ENCODE peak calls at places on chromosomes 5 and 9, in ten cellular contexts. One of them, this sample, is unnamed.

GRCh38 chr5:73213566-73213998 is 40.6 kb downstream of the TMEM174 start:
- DNase-seq in HFF-Myc: peak; percentile 86
- DNase-seq in brain microvascular endothelial cell: peak; percentile 70
- DNase-seq in neural progenitor cell: no peak
- DNase-seq in lower leg skin: no peak
- DNase-seq in uterus: no peak
- DNase-seq in foreskin fibroblast: peak; percentile 82
- DNase-seq in OCI-LY7: no peak
- DNase-seq in BJ: peak; percentile 66
- DNase-seq in fibroblast of the aortic adventitia: peak; percentile 82
- DNase-seq in this sample: no peak

GRCh38 chr5:40240111-40240510 is 439.6 kb upstream of the PTGER4 start:
- DNase-seq in uterus: no peak
- DNase-seq in foreskin fibroblast: peak; percentile 77
- DNase-seq in BJ: no peak
- DNase-seq in brain microvascular endothelial cell: no peak
- DNase-seq in fibroblast of the aortic adventitia: peak; percentile 64
- DNase-seq in OCI-LY7: no peak
- DNase-seq in HFF-Myc: peak; percentile 51
- DNase-seq in neural progenitor cell: no peak
- DNase-seq in lower leg skin: no peak
- DNase-seq in this sample: no peak

GRCh38 chr5:126464959-126465358 is 41.8 kb downstream of the GRAMD2B start:
- DNase-seq in brain microvascular endothelial cell: no peak
- DNase-seq in neural progenitor cell: no peak
- DNase-seq in lower leg skin: no peak
- DNase-seq in OCI-LY7: no peak
- DNase-seq in fibroblast of the aortic adventitia: no peak
- DNase-seq in BJ: no peak
- DNase-seq in foreskin fibroblast: no peak
- DNase-seq in uterus: no peak
- DNase-seq in HFF-Myc: no peak
- DNase-seq in this sample: no peak

GRCh38 chr9:93949694-93950449 is 5.3 kb downstream of the BARX1 start:
- DNase-seq in BJ: no peak
- DNase-seq in uterus: no peak
- DNase-seq in HFF-Myc: no peak
- DNase-seq in fibroblast of the aortic adventitia: no peak
- DNase-seq in foreskin fibroblast: no peak
- DNase-seq in lower leg skin: no peak
- DNase-seq in OCI-LY7: no peak
- DNase-seq in neural progenitor cell: peak; percentile 43
- DNase-seq in brain microvascular endothelial cell: no peak
- DNase-seq in this sample: peak; percentile 27

GRCh38 chr5:97405941-97406340 is 222.9 kb upstream of the RIOK2 start:
- DNase-seq in OCI-LY7: no peak
- DNase-seq in lower leg skin: no peak
- DNase-seq in neural progenitor cell: no peak
- DNase-seq in foreskin fibroblast: no peak
- DNase-seq in uterus: no peak
- DNase-seq in fibroblast of the aortic adventitia: no peak
- DNase-seq in HFF-Myc: no peak
- DNase-seq in BJ: no peak
- DNase-seq in brain microvascular endothelial cell: no peak
- DNase-seq in this sample: no peak

GRCh38 chr9:78365979-78366697 is 69.2 kb downstream of the PSAT1 start:
- DNase-seq in lower leg skin: no peak
- DNase-seq in brain microvascular endothelial cell: no peak
- DNase-seq in BJ: no peak
- DNase-seq in fibroblast of the aortic adventitia: peak; percentile 42
- DNase-seq in uterus: no peak
- DNase-seq in OCI-LY7: peak; percentile 7
- DNase-seq in foreskin fibroblast: peak; percentile 46
- DNase-seq in HFF-Myc: no peak
- DNase-seq in neural progenitor cell: peak; percentile 36
- DNase-seq in this sample: no peak

GRCh38 chr9:97510797-97511761 is 9.6 kb downstream of the TMOD1 start:
- DNase-seq in fibroblast of the aortic adventitia: peak; percentile 65
- DNase-seq in foreskin fibroblast: peak; percentile 40
- DNase-seq in HFF-Myc: peak; percentile 40
- DNase-seq in brain microvascular endothelial cell: peak; percentile 76
- DNase-seq in lower leg skin: no peak
- DNase-seq in OCI-LY7: no peak
- DNase-seq in uterus: no peak
- DNase-seq in neural progenitor cell: no peak
- DNase-seq in BJ: no peak
- DNase-seq in this sample: no peak

GRCh38 chr9:129919836-129920235 is 84.6 kb downstream of the USP20 start:
- DNase-seq in fibroblast of the aortic adventitia: no peak
- DNase-seq in OCI-LY7: no peak
- DNase-seq in uterus: no peak
- DNase-seq in foreskin fibroblast: no peak
- DNase-seq in neural progenitor cell: no peak
- DNase-seq in lower leg skin: no peak
- DNase-seq in HFF-Myc: no peak
- DNase-seq in brain microvascular endothelial cell: no peak
- DNase-seq in BJ: no peak
- DNase-seq in this sample: no peak

GRCh38 chr5:54738118-54738972 is 220.8 kb downstream of the SNX18 start:
- DNase-seq in neural progenitor cell: no peak
- DNase-seq in foreskin fibroblast: peak; percentile 85
- DNase-seq in BJ: no peak
- DNase-seq in lower leg skin: peak; percentile 62
- DNase-seq in OCI-LY7: no peak
- DNase-seq in fibroblast of the aortic adventitia: peak; percentile 47
- DNase-seq in brain microvascular endothelial cell: no peak
- DNase-seq in HFF-Myc: no peak
- DNase-seq in uterus: no peak
- DNase-seq in this sample: no peak

GRCh38 chr5:149062371-149063016 is 368 bp downstream of the SH3TC2 start:
- DNase-seq in HFF-Myc: peak; percentile 82
- DNase-seq in uterus: no peak
- DNase-seq in foreskin fibroblast: peak; percentile 95
- DNase-seq in brain microvascular endothelial cell: peak; percentile 77
- DNase-seq in neural progenitor cell: no peak
- DNase-seq in fibroblast of the aortic adventitia: peak; percentile 82
- DNase-seq in lower leg skin: peak; percentile 38
- DNase-seq in OCI-LY7: no peak
- DNase-seq in BJ: peak; percentile 84
- DNase-seq in this sample: no peak

GRCh38 chr5:87770601-87771121 is 357.9 kb upstream of the CCNH start:
- DNase-seq in lower leg skin: no peak
- DNase-seq in uterus: no peak
- DNase-seq in foreskin fibroblast: no peak
- DNase-seq in OCI-LY7: no peak
- DNase-seq in neural progenitor cell: peak; percentile 51
- DNase-seq in HFF-Myc: no peak
- DNase-seq in brain microvascular endothelial cell: no peak
- DNase-seq in BJ: no peak
- DNase-seq in fibroblast of the aortic adventitia: no peak
- DNase-seq in this sample: no peak

GRCh38 chr5:129820-130219 is 37.9 kb downstream of the PLEKHG4B start:
- DNase-seq in OCI-LY7: no peak
- DNase-seq in brain microvascular endothelial cell: peak; percentile 58
- DNase-seq in HFF-Myc: peak; percentile 63
- DNase-seq in uterus: no peak
- DNase-seq in neural progenitor cell: no peak
- DNase-seq in BJ: peak; percentile 81
- DNase-seq in fibroblast of the aortic adventitia: no peak
- DNase-seq in lower leg skin: no peak
- DNase-seq in foreskin fibroblast: peak; percentile 68
- DNase-seq in this sample: peak; percentile 4

GRCh38 chr5:55638455-55638854 is 73.7 kb downstream of the SLC38A9 start:
- DNase-seq in neural progenitor cell: no peak
- DNase-seq in BJ: no peak
- DNase-seq in HFF-Myc: no peak
- DNase-seq in uterus: no peak
- DNase-seq in fibroblast of the aortic adventitia: no peak
- DNase-seq in lower leg skin: no peak
- DNase-seq in brain microvascular endothelial cell: no peak
- DNase-seq in foreskin fibroblast: no peak
- DNase-seq in OCI-LY7: no peak
- DNase-seq in this sample: no peak

GRCh38 chr9:129568560-129569505 is 52.1 kb downstream of the C9orf50 start:
- DNase-seq in fibroblast of the aortic adventitia: no peak
- DNase-seq in BJ: no peak
- DNase-seq in brain microvascular endothelial cell: no peak
- DNase-seq in foreskin fibroblast: peak; percentile 61
- DNase-seq in lower leg skin: no peak
- DNase-seq in OCI-LY7: no peak
- DNase-seq in neural progenitor cell: peak; percentile 84
- DNase-seq in HFF-Myc: no peak
- DNase-seq in uterus: peak; percentile 77
- DNase-seq in this sample: no peak

GRCh38 chr5:54217826-54218503 is 92.4 kb downstream of the ARL15 start:
- DNase-seq in brain microvascular endothelial cell: peak; percentile 65
- DNase-seq in HFF-Myc: peak; percentile 52
- DNase-seq in OCI-LY7: peak; percentile 47
- DNase-seq in neural progenitor cell: peak; percentile 76
- DNase-seq in uterus: peak; percentile 23
- DNase-seq in BJ: peak; percentile 39
- DNase-seq in lower leg skin: peak; percentile 52
- DNase-seq in foreskin fibroblast: peak; percentile 88
- DNase-seq in fibroblast of the aortic adventitia: peak; percentile 90
- DNase-seq in this sample: peak; percentile 21

GRCh38 chr5:52800394-52801213 is 12.9 kb downstream of the ITGA1 start:
- DNase-seq in brain microvascular endothelial cell: peak; percentile 85
- DNase-seq in lower leg skin: peak; percentile 49
- DNase-seq in neural progenitor cell: peak; percentile 73
- DNase-seq in HFF-Myc: no peak
- DNase-seq in OCI-LY7: peak; percentile 54
- DNase-seq in BJ: no peak
- DNase-seq in uterus: peak; percentile 64
- DNase-seq in foreskin fibroblast: peak; percentile 87
- DNase-seq in fibroblast of the aortic adventitia: peak; percentile 64
- DNase-seq in this sample: no peak

GRCh38 chr5:11905209-11905608 is 963 bp upstream of the CTNND2 start:
- DNase-seq in lower leg skin: no peak
- DNase-seq in foreskin fibroblast: no peak
- DNase-seq in brain microvascular endothelial cell: no peak
- DNase-seq in HFF-Myc: no peak
- DNase-seq in neural progenitor cell: peak; percentile 13
- DNase-seq in fibroblast of the aortic adventitia: no peak
- DNase-seq in BJ: no peak
- DNase-seq in OCI-LY7: no peak
- DNase-seq in uterus: no peak
- DNase-seq in this sample: no peak

DNA sequence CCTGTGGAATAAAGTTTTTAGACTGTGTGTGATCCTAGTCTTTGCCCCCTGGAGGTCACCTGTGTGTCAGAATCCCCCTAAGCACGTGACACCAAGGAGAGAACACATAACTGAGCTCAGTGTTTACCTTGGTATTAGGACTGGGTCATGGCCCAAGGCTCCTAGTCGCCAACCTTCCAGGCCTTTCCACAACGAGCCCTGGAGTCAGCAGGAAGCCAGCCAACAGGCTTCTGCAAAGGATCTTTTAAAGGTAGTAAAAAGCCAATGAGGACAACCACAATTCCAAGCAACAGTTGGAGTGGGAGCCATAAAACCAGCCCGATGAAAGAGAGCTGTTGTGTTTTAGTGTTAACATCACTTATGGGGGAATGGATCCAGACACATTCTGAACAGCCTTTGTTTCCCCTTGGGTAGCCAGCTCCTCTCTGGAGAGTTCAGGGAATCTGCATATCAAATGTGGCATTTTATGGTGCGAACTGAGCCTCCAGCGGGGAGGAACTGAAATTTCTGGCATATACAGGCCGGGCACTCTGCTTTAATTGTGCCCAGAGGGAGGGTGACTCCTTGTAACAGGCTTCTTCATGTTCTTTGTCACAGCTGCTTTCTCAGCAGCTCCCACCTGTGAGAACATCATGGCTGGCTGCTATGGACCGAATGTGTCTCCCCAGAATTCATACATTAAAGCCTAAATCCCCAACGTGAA is 239.9 kb downstream of the FSTL4 start:
- DNase-seq in foreskin fibroblast: no peak
- DNase-seq in fibroblast of the aortic adventitia: no peak
- DNase-seq in HFF-Myc: no peak
- DNase-seq in lower leg skin: no peak
- DNase-seq in neural progenitor cell: no peak
- DNase-seq in brain microvascular endothelial cell: no peak
- DNase-seq in BJ: no peak
- DNase-seq in uterus: no peak
- DNase-seq in OCI-LY7: no peak
- DNase-seq in this sample: no peak
- H3K4me3 ChIP-seq in foreskin fibroblast: no peak overlapping the region
- H3K4me3 ChIP-seq in fibroblast of the aortic adventitia: no peak overlapping the region
- H3K4me3 ChIP-seq in HFF-Myc: no peak overlapping the region
- H3K4me3 ChIP-seq in lower leg skin: no peak overlapping the region
- H3K4me3 ChIP-seq in neural progenitor cell: no peak overlapping the region
- H3K4me3 ChIP-seq in brain microvascular endothelial cell: no peak overlapping the region
- H3K4me3 ChIP-seq in BJ: no peak overlapping the region
- H3K4me3 ChIP-seq in uterus: no peak overlapping the region
- H3K4me3 ChIP-seq in OCI-LY7: no peak overlapping the region
- H3K4me3 ChIP-seq in this sample: no peak overlapping the region

GRCh38 chr9:35756275-35756742 is 2.2 kb upstream of the MSMP start:
- DNase-seq in HFF-Myc: no peak
- DNase-seq in lower leg skin: no peak
- DNase-seq in uterus: peak; percentile 61
- DNase-seq in neural progenitor cell: peak; percentile 85
- DNase-seq in OCI-LY7: no peak
- DNase-seq in BJ: no peak
- DNase-seq in foreskin fibroblast: peak; percentile 69
- DNase-seq in fibroblast of the aortic adventitia: no peak
- DNase-seq in brain microvascular endothelial cell: no peak
- DNase-seq in this sample: no peak
- TF ChIP-seq CTCF in HFF-Myc: peak; percentile 68
- TF ChIP-seq CTCF in lower leg skin: no peak
- TF ChIP-seq CTCF in uterus: peak; percentile 69
- TF ChIP-seq CTCF in neural progenitor cell: no peak
- TF ChIP-seq CTCF in OCI-LY7: peak; percentile 84
- TF ChIP-seq CTCF in BJ: peak; percentile 74
- TF ChIP-seq CTCF in foreskin fibroblast: peak; percentile 54
- TF ChIP-seq CTCF in fibroblast of the aortic adventitia: peak; percentile 58
- TF ChIP-seq CTCF in brain microvascular endothelial cell: peak; percentile 80
- TF ChIP-seq CTCF in this sample: peak; percentile 87

DNA sequence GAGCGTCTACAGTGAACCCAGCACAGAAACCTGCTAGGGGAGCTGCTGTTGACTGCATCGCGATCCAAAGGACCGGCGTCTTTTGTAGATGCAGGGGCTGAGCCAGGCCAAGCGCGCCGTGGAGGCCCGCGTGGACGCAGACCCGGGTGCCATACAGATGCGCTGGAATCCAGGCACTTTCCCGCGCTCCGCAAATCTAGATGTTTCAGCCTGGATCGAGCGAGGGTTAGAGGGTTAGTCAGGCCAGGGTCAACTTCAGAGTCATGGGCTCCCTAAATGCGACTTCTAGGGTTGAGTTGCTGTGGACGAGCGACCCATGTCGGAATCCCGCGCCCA is 941 bp upstream of the TCF7 start:
- DNase-seq in lower leg skin: no peak
- DNase-seq in brain microvascular endothelial cell: no peak
- DNase-seq in HFF-Myc: no peak
- DNase-seq in uterus: no peak
- DNase-seq in foreskin fibroblast: no peak
- DNase-seq in fibroblast of the aortic adventitia: no peak
- DNase-seq in neural progenitor cell: no peak
- DNase-seq in OCI-LY7: no peak
- DNase-seq in BJ: no peak
- DNase-seq in this sample: no peak
- H3K4me3 ChIP-seq in lower leg skin: no peak overlapping the region
- H3K4me3 ChIP-seq in brain microvascular endothelial cell: no peak overlapping the region
- H3K4me3 ChIP-seq in HFF-Myc: no peak overlapping the region
- H3K4me3 ChIP-seq in uterus: peak overlapping the region; percentile 52
- H3K4me3 ChIP-seq in foreskin fibroblast: no peak overlapping the region
- H3K4me3 ChIP-seq in fibroblast of the aortic adventitia: no peak overlapping the region
- H3K4me3 ChIP-seq in neural progenitor cell: peak overlapping the region; percentile 75
- H3K4me3 ChIP-seq in OCI-LY7: no peak overlapping the region
- H3K4me3 ChIP-seq in BJ: no peak overlapping the region
- H3K4me3 ChIP-seq in this sample: no peak overlapping the region

GRCh38 chr9:19232830-19233194 is 2.3 kb downstream of the DENND4C start:
- DNase-seq in fibroblast of the aortic adventitia: peak; percentile 71
- DNase-seq in lower leg skin: no peak
- DNase-seq in neural progenitor cell: no peak
- DNase-seq in brain microvascular endothelial cell: peak; percentile 27
- DNase-seq in OCI-LY7: peak; percentile 30
- DNase-seq in BJ: no peak
- DNase-seq in uterus: no peak
- DNase-seq in foreskin fibroblast: peak; percentile 63
- DNase-seq in HFF-Myc: no peak
- DNase-seq in this sample: no peak
- TF ChIP-seq CTCF in fibroblast of the aortic adventitia: peak; percentile 39
- TF ChIP-seq CTCF in lower leg skin: no peak
- TF ChIP-seq CTCF in neural progenitor cell: no peak
- TF ChIP-seq CTCF in brain microvascular endothelial cell: peak; percentile 12
- TF ChIP-seq CTCF in OCI-LY7: no peak
- TF ChIP-seq CTCF in BJ: peak; percentile 13
- TF ChIP-seq CTCF in uterus: no peak
- TF ChIP-seq CTCF in foreskin fibroblast: no peak
- TF ChIP-seq CTCF in HFF-Myc: no peak
- TF ChIP-seq CTCF in this sample: no peak

This sample was measured in retinal pigment epithelial cell.